ENCODE peak calls at places on chromosomes 11 and 22, in nine cellular contexts. One of them, this sample, is unnamed.

GRCh38 chr11:10657308-10658271 is 36.0 kb downstream of the IRAG1 start:
- DNase-seq in NCI-H446: no peak
- DNase-seq in GM04504: no peak
- DNase-seq in stimulated activated CD8-positive, alpha-beta memory T cell treated with anti-CD3 and anti-CD28 coated beads, Interleukin-15, amount 100 ng/mL, for 1 hour: no peak
- DNase-seq in foreskin fibroblast: peak
- DNase-seq in kidney epithelial cell: peak
- DNase-seq in colonic mucosa: no peak
- DNase-seq in activated T-cell treated with anti-CD3 and anti-CD28 coated beads for 1 hour: no peak
- DNase-seq in HFF-Myc: no peak
- DNase-seq in this sample: no peak

GRCh38 chr11:122727101-122727929 is 71.8 kb downstream of the UBASH3B start:
- DNase-seq in NCI-H446: no peak
- DNase-seq in GM04504: no peak
- DNase-seq in stimulated activated CD8-positive, alpha-beta memory T cell treated with anti-CD3 and anti-CD28 coated beads, Interleukin-15, amount 100 ng/mL, for 1 hour: no peak
- DNase-seq in foreskin fibroblast: no peak
- DNase-seq in kidney epithelial cell: no peak
- DNase-seq in colonic mucosa: no peak
- DNase-seq in activated T-cell treated with anti-CD3 and anti-CD28 coated beads for 1 hour: no peak
- DNase-seq in HFF-Myc: no peak
- DNase-seq in this sample: no peak

GRCh38 chr11:123475478-123475877 is 45.4 kb downstream of the GRAMD1B start:
- DNase-seq in NCI-H446: peak
- DNase-seq in GM04504: peak
- DNase-seq in stimulated activated CD8-positive, alpha-beta memory T cell treated with anti-CD3 and anti-CD28 coated beads, Interleukin-15, amount 100 ng/mL, for 1 hour: no peak
- DNase-seq in foreskin fibroblast: peak
- DNase-seq in kidney epithelial cell: no peak
- DNase-seq in colonic mucosa: no peak
- DNase-seq in activated T-cell treated with anti-CD3 and anti-CD28 coated beads for 1 hour: no peak
- DNase-seq in HFF-Myc: no peak
- DNase-seq in this sample: peak

GRCh38 chr11:15927196-15927865 is 429.0 kb downstream of the SOX6 start:
- DNase-seq in NCI-H446: no peak
- DNase-seq in GM04504: no peak
- DNase-seq in stimulated activated CD8-positive, alpha-beta memory T cell treated with anti-CD3 and anti-CD28 coated beads, Interleukin-15, amount 100 ng/mL, for 1 hour: no peak
- DNase-seq in foreskin fibroblast: no peak
- DNase-seq in kidney epithelial cell: no peak
- DNase-seq in colonic mucosa: no peak
- DNase-seq in activated T-cell treated with anti-CD3 and anti-CD28 coated beads for 1 hour: no peak
- DNase-seq in HFF-Myc: no peak
- DNase-seq in this sample: no peak

GRCh38 chr22:19852177-19852781 is 2.4 kb downstream of the GNB1L start:
- DNase-seq in NCI-H446: no peak
- DNase-seq in GM04504: no peak
- DNase-seq in stimulated activated CD8-positive, alpha-beta memory T cell treated with anti-CD3 and anti-CD28 coated beads, Interleukin-15, amount 100 ng/mL, for 1 hour: no peak
- DNase-seq in foreskin fibroblast: no peak
- DNase-seq in kidney epithelial cell: no peak
- DNase-seq in colonic mucosa: no peak
- DNase-seq in activated T-cell treated with anti-CD3 and anti-CD28 coated beads for 1 hour: no peak
- DNase-seq in HFF-Myc: no peak
- DNase-seq in this sample: no peak

GRCh38 chr22:41595703-41596102 is 6.1 kb upstream of the PMM1 start:
- DNase-seq in NCI-H446: no peak
- DNase-seq in GM04504: no peak
- DNase-seq in stimulated activated CD8-positive, alpha-beta memory T cell treated with anti-CD3 and anti-CD28 coated beads, Interleukin-15, amount 100 ng/mL, for 1 hour: no peak
- DNase-seq in foreskin fibroblast: no peak
- DNase-seq in kidney epithelial cell: no peak
- DNase-seq in colonic mucosa: no peak
- DNase-seq in activated T-cell treated with anti-CD3 and anti-CD28 coated beads for 1 hour: no peak
- DNase-seq in HFF-Myc: no peak
- DNase-seq in this sample: no peak

GRCh38 chr11:68584991-68585524 is 99.3 kb upstream of the GAL start:
- DNase-seq in NCI-H446: no peak
- DNase-seq in GM04504: no peak
- DNase-seq in stimulated activated CD8-positive, alpha-beta memory T cell treated with anti-CD3 and anti-CD28 coated beads, Interleukin-15, amount 100 ng/mL, for 1 hour: no peak
- DNase-seq in foreskin fibroblast: no peak
- DNase-seq in kidney epithelial cell: no peak
- DNase-seq in colonic mucosa: no peak
- DNase-seq in activated T-cell treated with anti-CD3 and anti-CD28 coated beads for 1 hour: no peak
- DNase-seq in HFF-Myc: no peak
- DNase-seq in this sample: no peak

GRCh38 chr11:119320593-119321524 is 3.9 kb upstream of the MCAM start:
- DNase-seq in NCI-H446: no peak
- DNase-seq in GM04504: no peak
- DNase-seq in stimulated activated CD8-positive, alpha-beta memory T cell treated with anti-CD3 and anti-CD28 coated beads, Interleukin-15, amount 100 ng/mL, for 1 hour: no peak
- DNase-seq in foreskin fibroblast: peak
- DNase-seq in kidney epithelial cell: no peak
- DNase-seq in colonic mucosa: peak
- DNase-seq in activated T-cell treated with anti-CD3 and anti-CD28 coated beads for 1 hour: peak
- DNase-seq in HFF-Myc: no peak
- DNase-seq in this sample: peak

GRCh38 chr22:17234144-17234623 is 14.9 kb upstream of the ADA2 start:
- DNase-seq in NCI-H446: no peak
- DNase-seq in GM04504: no peak
- DNase-seq in stimulated activated CD8-positive, alpha-beta memory T cell treated with anti-CD3 and anti-CD28 coated beads, Interleukin-15, amount 100 ng/mL, for 1 hour: no peak
- DNase-seq in foreskin fibroblast: no peak
- DNase-seq in kidney epithelial cell: no peak
- DNase-seq in colonic mucosa: no peak
- DNase-seq in activated T-cell treated with anti-CD3 and anti-CD28 coated beads for 1 hour: no peak
- DNase-seq in HFF-Myc: peak
- DNase-seq in this sample: peak

GRCh38 chr11:2652857-2653643 is 46.7 kb downstream of the KCNQ1OT1 start:
- DNase-seq in NCI-H446: no peak
- DNase-seq in GM04504: no peak
- DNase-seq in stimulated activated CD8-positive, alpha-beta memory T cell treated with anti-CD3 and anti-CD28 coated beads, Interleukin-15, amount 100 ng/mL, for 1 hour: no peak
- DNase-seq in foreskin fibroblast: no peak
- DNase-seq in kidney epithelial cell: no peak
- DNase-seq in colonic mucosa: peak
- DNase-seq in activated T-cell treated with anti-CD3 and anti-CD28 coated beads for 1 hour: no peak
- DNase-seq in HFF-Myc: no peak
- DNase-seq in this sample: no peak

GRCh38 chr22:46948411-46949144 is 186.1 kb downstream of the TBC1D22A start:
- DNase-seq in NCI-H446: no peak
- DNase-seq in GM04504: no peak
- DNase-seq in stimulated activated CD8-positive, alpha-beta memory T cell treated with anti-CD3 and anti-CD28 coated beads, Interleukin-15, amount 100 ng/mL, for 1 hour: no peak
- DNase-seq in foreskin fibroblast: no peak
- DNase-seq in kidney epithelial cell: no peak
- DNase-seq in colonic mucosa: peak
- DNase-seq in activated T-cell treated with anti-CD3 and anti-CD28 coated beads for 1 hour: no peak
- DNase-seq in HFF-Myc: no peak
- DNase-seq in this sample: no peak

GRCh38 chr11:45301537-45302246 is 15.6 kb upstream of the SYT13 start:
- DNase-seq in NCI-H446: no peak
- DNase-seq in GM04504: no peak
- DNase-seq in stimulated activated CD8-positive, alpha-beta memory T cell treated with anti-CD3 and anti-CD28 coated beads, Interleukin-15, amount 100 ng/mL, for 1 hour: no peak
- DNase-seq in foreskin fibroblast: no peak
- DNase-seq in kidney epithelial cell: no peak
- DNase-seq in colonic mucosa: no peak
- DNase-seq in activated T-cell treated with anti-CD3 and anti-CD28 coated beads for 1 hour: no peak
- DNase-seq in HFF-Myc: no peak
- DNase-seq in this sample: no peak

GRCh38 chr22:24305260-24305692 is 34.6 kb downstream of the SPECC1L start:
- DNase-seq in NCI-H446: no peak
- DNase-seq in GM04504: no peak
- DNase-seq in stimulated activated CD8-positive, alpha-beta memory T cell treated with anti-CD3 and anti-CD28 coated beads, Interleukin-15, amount 100 ng/mL, for 1 hour: no peak
- DNase-seq in foreskin fibroblast: no peak
- DNase-seq in kidney epithelial cell: no peak
- DNase-seq in colonic mucosa: no peak
- DNase-seq in activated T-cell treated with anti-CD3 and anti-CD28 coated beads for 1 hour: no peak
- DNase-seq in HFF-Myc: no peak
- DNase-seq in this sample: peak

GRCh38 chr11:72160319-72160718 is 24.8 kb downstream of the FOLR3 start:
- DNase-seq in NCI-H446: no peak
- DNase-seq in GM04504: no peak
- DNase-seq in stimulated activated CD8-positive, alpha-beta memory T cell treated with anti-CD3 and anti-CD28 coated beads, Interleukin-15, amount 100 ng/mL, for 1 hour: no peak
- DNase-seq in foreskin fibroblast: no peak
- DNase-seq in kidney epithelial cell: no peak
- DNase-seq in colonic mucosa: no peak
- DNase-seq in activated T-cell treated with anti-CD3 and anti-CD28 coated beads for 1 hour: no peak
- DNase-seq in HFF-Myc: no peak
- DNase-seq in this sample: no peak

GRCh38 chr11:44475114-44475686 is 90.3 kb upstream of the CD82 start:
- DNase-seq in NCI-H446: no peak
- DNase-seq in GM04504: no peak
- DNase-seq in stimulated activated CD8-positive, alpha-beta memory T cell treated with anti-CD3 and anti-CD28 coated beads, Interleukin-15, amount 100 ng/mL, for 1 hour: no peak
- DNase-seq in foreskin fibroblast: no peak
- DNase-seq in kidney epithelial cell: no peak
- DNase-seq in colonic mucosa: no peak
- DNase-seq in activated T-cell treated with anti-CD3 and anti-CD28 coated beads for 1 hour: no peak
- DNase-seq in HFF-Myc: no peak
- DNase-seq in this sample: no peak